ENCODE peak calls at places on chromosomes 2 and 18, in four cellular contexts. P is fibroblast of the aortic adventitia, C is T-helper 2 cell, R is WERI-Rb-1. A is an unnamed sample.

GRCh38 chr2:232310189-232310588 is 68.4 kb upstream of the ALPP start:
- DNase-seq in P (no peak), C (no peak), R (no peak), A (no peak)

GRCh38 chr18:55462652-55463051 is 125.3 kb downstream of the TCF4 start:
- DNase-seq in C (no peak), P (no peak), R (peak; percentile 64), A (no peak)

GRCh38 chr2:134705861-134706586 is 12.8 kb downstream of the TMEM163 start:
- DNase-seq in R (no peak), C (no peak), P (no peak), A (no peak)

GRCh38 chr2:116510117-116510671 is 1304.3 kb upstream of the DDX18 start:
- DNase-seq in P (no peak), R (peak; percentile 5), C (no peak), A (no peak)

GRCh38 chr2:42908538-42909200 is 116.3 kb upstream of the HAAO start:
- DNase-seq in P (no peak), C (no peak), R (no peak), A (no peak)

GRCh38 chr2:100460904-100461303 is 9.4 kb upstream of the NMS start:
- DNase-seq in C (no peak), P (no peak), R (no peak), A (no peak)

GRCh38 chr2:11630855-11631254 is 39.1 kb downstream of the NTSR2 start:
- DNase-seq in R (no peak), P (no peak), C (no peak), A (no peak)

GRCh38 chr18:34929336-34929780 is 111.9 kb upstream of the MAPRE2 start:
- DNase-seq in C (no peak), P (peak; percentile 54), R (no peak), A (peak; percentile 63)

GRCh38 chr2:74867841-74868658 is 34.1 kb downstream of the HK2 start:
- DNase-seq in P (peak; percentile 64), R (no peak), C (no peak), A (peak; percentile 36)

GRCh38 chr2:121075006-121075545 is 209.9 kb downstream of the TFCP2L1 start:
- DNase-seq in R (peak; percentile 82), P (peak; percentile 86), C (no peak), A (peak; percentile 81)

GRCh38 chr18:61738042-61738441 is 154.8 kb downstream of the RNF152 start:
- DNase-seq in P (no peak), R (no peak), C (no peak), A (peak; percentile 90)

GRCh38 chr2:8487461-8487932 is 194.4 kb upstream of the ID2 start:
- DNase-seq in R (no peak), P (no peak), C (no peak), A (no peak)